ENCODE peak calls at places on chromosomes 5 and 9, in nine cellular contexts. K is HTR-8/SVneo; U is AG04450; L is PC-3; S is hypothalamus; W is activated naive CD8-positive, alpha-beta T cell treated with anti-CD3 and anti-CD28 coated beads, Interleukin-2, amount 50 U/mL, for 24 hours; J is HuH-7; M is MM.1S; P is uterus. F is an unnamed sample.

GRCh38 chr9:112586600-112587155 is 100.1 kb downstream of the KIAA1958 start:
- DNase-seq in K (no peak), U (peak), L (no peak), S (no peak), W (no peak), J (no peak), M (no peak), P (no peak), F (no peak)

GRCh38 chr9:89778100-89779085 is 173.6 kb downstream of the GADD45G start:
- DNase-seq in K (no peak), U (no peak), L (no peak), S (no peak), W (no peak), J (no peak), M (no peak), P (peak), F (no peak)

GRCh38 chr5:32223972-32224608 is 50.0 kb upstream of the GOLPH3 start:
- DNase-seq in K (peak), U (peak), L (peak), S (no peak), W (no peak), J (no peak), M (no peak), P (no peak), F (peak)

GRCh38 chr9:113568481-113569321 is 105.2 kb downstream of the RGS3 start:
- DNase-seq in K (no peak), U (no peak), L (no peak), S (no peak), W (no peak), J (no peak), M (no peak), P (peak), F (no peak)

GRCh38 chr5:109688647-109688998 is 1.1 kb upstream of the MAN2A1 start:
- DNase-seq in K (no peak), U (no peak), L (peak), S (no peak), W (peak), J (peak), M (peak), P (no peak), F (peak)

GRCh38 chr5:156328176-156328575 is 1.2 kb downstream of the SGCD start:
- DNase-seq in K (no peak), U (no peak), L (no peak), S (no peak), W (no peak), J (no peak), M (no peak), P (no peak), F (no peak)

GRCh38 chr5:81391-82021 is 10.5 kb upstream of the PLEKHG4B start:
- DNase-seq in K (no peak), U (no peak), L (no peak), S (no peak), W (no peak), J (no peak), M (no peak), P (no peak), F (peak)

GRCh38 chr5:168364738-168365550 is 73.5 kb downstream of the WWC1 start:
- DNase-seq in K (peak), U (no peak), L (peak), S (no peak), W (no peak), J (peak), M (no peak), P (no peak), F (peak)

GRCh38 chr5:16461026-16461425 is 4.6 kb downstream of the ZNF622 start:
- DNase-seq in K (no peak), U (peak), L (no peak), S (no peak), W (no peak), J (no peak), M (no peak), P (no peak), F (no peak)

GRCh38 chr5:150579462-150580400 is 60.7 kb upstream of the SYNPO start:
- DNase-seq in K (no peak), U (no peak), L (no peak), S (no peak), W (no peak), J (no peak), M (no peak), P (peak), F (no peak)

GRCh38 chr9:124222918-124223720 is 34.6 kb upstream of the NEK6 start:
- DNase-seq in K (no peak), U (no peak), L (peak), S (peak), W (no peak), J (peak), M (no peak), P (peak), F (no peak)

GRCh38 chr5:142100307-142100706 is 8.3 kb upstream of the NDFIP1 start:
- DNase-seq in K (no peak), U (no peak), L (no peak), S (no peak), W (no peak), J (no peak), M (no peak), P (no peak), F (no peak)

GRCh38 chr5:172223901-172224873 is 30.2 kb downstream of the EFCAB9 start:
- DNase-seq in K (no peak), U (no peak), L (no peak), S (no peak), W (peak), J (no peak), M (peak), P (no peak), F (peak)

GRCh38 chr5:96459313-96460109 is 26.5 kb upstream of the PCSK1 start:
- DNase-seq in K (no peak), U (no peak), L (no peak), S (no peak), W (no peak), J (no peak), M (no peak), P (no peak), F (no peak)

GRCh38 chr9:2741441-2742158 is 24.3 kb downstream of the KCNV2 start:
- DNase-seq in K (no peak), U (no peak), L (no peak), S (no peak), W (no peak), J (no peak), M (no peak), P (no peak), F (no peak)

GRCh38 chr9:98158071-98158791 is 34.2 kb downstream of the CORO2A start:
- DNase-seq in K (no peak), U (no peak), L (peak), S (no peak), W (no peak), J (peak), M (no peak), P (no peak), F (no peak)